ENCODE peak calls at places on chromosomes 4 and X, in eight cellular contexts. W is K562, O is HCT116, Q is SK-N-SH, K is H1, L is HepG2, V is GM12878, U is SK-N-MC. I is an unnamed sample.

GRCh38 chrX:1646009-1646408 is 31.1 kb downstream of the ASMT start:
- DNase-seq in K (no peak), L (no peak), W (no peak), U (no peak), Q (no peak), V (no peak), O (no peak), I (no peak)

GRCh38 chr4:44421330-44421729 is 27.3 kb downstream of the KCTD8 start:
- DNase-seq in O (no peak), V (no peak), K (no peak), L (no peak), Q (no peak), W (no peak), U (no peak), I (no peak)

GRCh38 chr4:54898163-54898562 is 227.2 kb downstream of the KDR start:
- DNase-seq in U (no peak), Q (no peak), L (no peak), O (no peak), K (no peak), W (no peak), V (no peak), I (no peak)

GRCh38 chr4:185718578-185719492 is 93.2 kb downstream of the SORBS2 start:
- DNase-seq in Q (no peak), O (no peak), U (no peak), L (no peak), V (no peak), W (no peak), K (no peak), I (no peak)

GRCh38 chr4:107685740-107686139 is 34.3 kb downstream of the PAPSS1 start:
- DNase-seq in L (no peak), W (no peak), V (no peak), Q (no peak), O (peak; percentile 22), K (no peak), U (no peak), I (no peak)

GRCh38 chr4:80876810-80877209 is 153.7 kb upstream of the BMP3 start:
- DNase-seq in K (no peak), U (no peak), Q (no peak), W (no peak), L (no peak), V (peak; percentile 73), O (no peak), I (no peak)

GRCh38 chrX:151970661-151971060 is 3.8 kb downstream of the GABRE start:
- DNase-seq in O (no peak), V (no peak), W (no peak), L (peak; percentile 90), U (no peak), K (no peak), Q (no peak), I (no peak)

GRCh38 chrX:666762-667161 is 36.2 kb downstream of the SHOX start:
- DNase-seq in U (no peak), O (no peak), L (no peak), K (no peak), W (no peak), V (no peak), Q (no peak), I (no peak)

GRCh38 chrX:71814123-71814912 is 51.2 kb downstream of the CXorf49B start:
- DNase-seq in V (no peak), Q (no peak), K (no peak), O (no peak), W (no peak), U (no peak), L (no peak), I (no peak)

GRCh38 chrX:9835585-9836210 is 49.5 kb downstream of the SHROOM2 start:
- DNase-seq in K (no peak), L (no peak), W (no peak), U (no peak), Q (no peak), V (no peak), O (no peak), I (no peak)

GRCh38 chr4:78552398-78553396 is 1.1 kb downstream of the ANXA3 start:
- DNase-seq in L (peak; percentile 67), V (no peak), O (peak; percentile 88), U (no peak), K (no peak), Q (no peak), W (no peak), I (peak; percentile 76)
- H3K9ac ChIP-seq in L (peak overlapping the region; percentile 58), V (no peak overlapping the region), O (peak overlapping the region; percentile 90), U (no peak overlapping the region), K (peak overlapping the region; percentile 73), Q (no peak overlapping the region), W (peak overlapping the region; percentile 61), I (peak overlapping the region; percentile 99)

DNA sequence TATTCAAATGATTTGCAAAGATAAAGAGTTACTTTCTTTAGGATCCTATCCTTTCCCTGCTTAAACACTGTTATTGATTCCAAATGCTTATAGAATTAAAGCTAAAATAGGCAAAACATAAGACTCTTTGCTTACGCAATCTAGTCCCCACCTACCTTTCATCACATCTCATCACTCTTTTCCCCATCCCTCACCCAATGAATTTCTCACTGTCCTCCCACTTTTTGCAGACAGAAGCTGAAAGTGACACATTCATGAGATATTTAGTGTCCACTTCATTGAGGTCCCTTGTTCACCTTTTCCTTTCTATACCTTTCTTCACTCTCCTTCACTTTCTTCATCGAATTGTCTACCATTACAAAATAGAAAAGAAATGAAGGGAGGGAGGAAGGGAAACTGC is 424 bp downstream of the SATL1 start:
- DNase-seq in U (no peak), K (no peak), W (no peak), V (no peak), L (no peak), O (no peak), Q (peak; percentile 18), I (no peak)
- H3K4me3 ChIP-seq in U (peak overlapping the region; percentile 87), K (peak overlapping the region; percentile 100), W (peak overlapping the region; percentile 50), V (no peak overlapping the region), L (peak overlapping the region; percentile 78), O (peak overlapping the region; percentile 68), Q (peak overlapping the region; percentile 66), I (peak overlapping the region; percentile 33)

GRCh38 chr4:87524456-87524855 is 4.7 kb downstream of the SPARCL1 start:
- DNase-seq in K (no peak), U (no peak), O (no peak), L (no peak), W (no peak), Q (no peak), V (no peak), I (no peak)

GRCh38 chr4:87529187-87529586 is at the start of gene SPARCL1:
- DNase-seq in U (no peak), K (no peak), W (no peak), V (no peak), Q (no peak), O (no peak), L (no peak), I (no peak)

GRCh38 chr4:87530868-87531267 is 1.7 kb upstream of the SPARCL1 start:
- DNase-seq in O (no peak), W (no peak), U (no peak), L (no peak), V (no peak), K (no peak), Q (no peak), I (peak; percentile 55)

GRCh38 chr4:87525636-87526035 is 3.5 kb downstream of the SPARCL1 start:
- DNase-seq in Q (no peak), U (no peak), W (no peak), O (no peak), L (no peak), K (no peak), V (no peak), I (no peak)

DNA sequence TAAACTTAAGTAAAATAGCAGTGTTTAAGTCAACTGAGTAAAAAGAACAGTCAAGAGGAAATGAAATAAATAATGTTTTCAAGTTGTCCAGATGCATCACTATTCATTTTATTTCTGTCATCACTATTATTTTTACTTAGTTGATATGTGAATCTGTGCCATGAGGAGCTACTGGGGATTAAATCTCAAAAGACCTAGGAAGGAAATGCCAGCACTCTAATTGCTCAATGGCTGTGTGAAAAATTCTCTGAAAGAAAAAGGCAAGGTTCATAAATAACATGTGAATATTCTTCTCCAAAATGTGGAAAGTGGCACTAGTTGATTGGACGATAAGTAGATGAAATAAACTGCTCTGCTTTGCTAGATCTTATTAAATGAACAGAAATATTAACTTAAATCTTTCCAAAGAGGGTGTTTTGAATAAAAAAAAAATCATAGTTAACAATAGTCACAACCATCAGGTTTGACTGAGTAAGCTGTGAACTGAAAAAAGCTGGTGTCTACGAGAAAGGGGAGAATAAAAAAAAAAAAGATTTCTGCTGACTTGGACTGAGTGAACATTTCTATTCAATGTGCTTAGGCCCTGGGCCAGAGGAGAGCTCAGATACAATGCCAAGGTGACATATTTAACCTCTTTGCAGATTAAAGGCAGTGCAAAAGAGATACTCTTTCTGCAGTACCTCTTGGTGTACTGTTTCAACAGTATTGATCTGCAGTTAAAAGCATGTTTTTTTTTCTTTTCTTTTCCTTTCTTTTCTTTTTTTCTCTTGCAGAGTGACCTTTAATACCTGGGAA is 1.5 kb downstream of the SPARCL1 start:
- DNase-seq in U (no peak), K (no peak), Q (no peak), O (no peak), L (no peak), W (no peak), V (no peak), I (no peak)
- TF ChIP-seq POLR2AphosphoS5 in U (no peak), K (no peak), Q (no peak), O (no peak), L (no peak), W (no peak), V (no peak), I (no peak)

DNA sequence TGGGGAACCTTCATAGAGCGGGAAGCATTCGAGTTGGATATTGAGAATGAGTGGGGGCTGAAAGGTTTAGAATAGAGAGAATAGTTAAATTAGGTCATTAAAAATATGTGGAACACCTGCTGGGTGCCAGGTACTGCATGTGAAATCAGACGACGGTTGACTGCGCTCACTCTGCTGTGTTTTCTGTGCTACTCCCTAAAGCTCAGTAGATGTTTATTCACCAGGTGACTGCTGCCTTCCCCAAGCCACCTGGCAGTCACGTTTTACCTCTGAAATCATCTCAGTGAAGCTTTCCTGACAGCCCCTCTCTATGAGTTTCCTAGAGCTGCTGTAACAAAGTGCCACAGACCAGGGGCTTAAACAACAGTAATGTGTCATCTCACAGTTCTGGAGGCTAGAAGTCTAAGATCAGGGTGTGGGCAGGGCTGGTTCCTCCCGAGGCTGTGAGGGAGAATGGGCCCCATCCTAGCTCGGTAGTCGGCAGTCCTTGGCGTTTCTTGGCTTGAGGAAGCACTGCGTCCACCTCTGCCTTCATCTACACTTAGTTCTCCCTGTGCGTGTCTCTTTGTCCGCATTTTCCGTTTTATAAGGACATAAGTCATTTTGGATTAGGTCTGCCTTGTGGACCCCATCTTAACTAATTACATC is 25.3 kb downstream of the ADD1 start:
- DNase-seq in W (no peak), Q (no peak), K (no peak), O (no peak), L (no peak), U (no peak), V (no peak), I (no peak)
- H3K9ac ChIP-seq in W (no peak overlapping the region), Q (no peak overlapping the region), K (no peak overlapping the region), O (no peak overlapping the region), L (no peak overlapping the region), U (no peak overlapping the region), V (no peak overlapping the region), I (no peak overlapping the region)

DNA sequence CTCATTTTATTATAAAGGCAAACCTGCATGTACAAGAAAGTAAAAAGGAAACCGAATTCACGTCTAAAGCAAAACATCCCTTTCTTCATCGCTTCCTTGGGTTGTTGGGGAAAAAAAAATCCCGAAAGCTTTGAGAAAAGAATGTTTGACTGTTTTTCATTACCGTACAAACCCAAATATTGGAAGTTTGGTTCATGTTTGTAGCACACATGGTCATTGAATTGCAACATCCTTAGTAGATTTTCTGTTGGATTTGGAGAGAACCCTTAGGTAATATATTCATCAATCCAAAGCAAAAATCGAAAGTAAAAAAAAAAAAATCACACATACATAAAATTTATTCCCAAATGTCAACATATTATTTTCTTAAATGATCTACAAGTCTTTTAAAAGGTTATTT is 420.3 kb downstream of the MAPK10 start:
- DNase-seq in Q (no peak), L (no peak), W (no peak), U (no peak), K (no peak), V (no peak), O (no peak), I (no peak)
- H3K4me3 ChIP-seq in Q (no peak overlapping the region), L (no peak overlapping the region), W (no peak overlapping the region), U (no peak overlapping the region), K (no peak overlapping the region), V (no peak overlapping the region), O (no peak overlapping the region), I (no peak overlapping the region)

I was measured in endothelial cell of umbilical vein.